ENCODE peak calls at places on chromosomes 2 and 18, in six cellular contexts. V, H, D, E, C and R are unnamed samples.

GRCh38 chr2:234500394-234501006 is 3.6 kb upstream of the ARL4C start:
- DNase-seq in V (peak; percentile 62), H (peak; percentile 26), D (no peak), E (no peak), C (peak; percentile 66), R (peak; percentile 45)

GRCh38 chr2:121195036-121195435 is 90.0 kb downstream of the TFCP2L1 start:
- DNase-seq in V (no peak), H (no peak), D (no peak), E (no peak), C (no peak), R (no peak)

GRCh38 chr2:85813978-85814801 is 60.4 kb downstream of the ATOH8 start:
- DNase-seq in V (peak; percentile 91), H (peak; percentile 95), D (peak; percentile 67), E (peak; percentile 80), C (peak; percentile 92), R (peak; percentile 96)

GRCh38 chr2:202101049-202101579 is 28.1 kb downstream of the KIAA2012 start:
- DNase-seq in V (peak; percentile 70), H (no peak), D (no peak), E (no peak), C (no peak), R (no peak)

GRCh38 chr2:216130346-216130951 is 21.3 kb downstream of the XRCC5 start:
- DNase-seq in V (no peak), H (no peak), D (no peak), E (no peak), C (no peak), R (no peak)

GRCh38 chr2:8633735-8634313 is 48.0 kb upstream of the ID2 start:
- DNase-seq in V (no peak), H (peak; percentile 34), D (no peak), E (no peak), C (no peak), R (no peak)

GRCh38 chr18:61551586-61551985 is 218.4 kb downstream of the CDH20 start:
- DNase-seq in V (peak; percentile 70), H (peak; percentile 41), D (peak; percentile 77), E (no peak), C (peak; percentile 20), R (no peak)

GRCh38 chr18:39191931-39192330 is 1626.3 kb upstream of the CELF4 start:
- DNase-seq in V (no peak), H (no peak), D (no peak), E (no peak), C (no peak), R (no peak)

GRCh38 chr2:161918692-161919091 is 155.3 kb downstream of the DPP4 start:
- DNase-seq in V (no peak), H (no peak), D (no peak), E (no peak), C (no peak), R (no peak)

GRCh38 chr2:142180820-142181533 is 50.2 kb upstream of the LRP1B start:
- DNase-seq in V (peak; percentile 88), H (peak; percentile 25), D (no peak), E (no peak), C (no peak), R (peak; percentile 74)

GRCh38 chr2:169965495-169965894 is 138.2 kb downstream of the UBR3 start:
- DNase-seq in V (no peak), H (no peak), D (no peak), E (no peak), C (no peak), R (no peak)

GRCh38 chr18:32661486-32662299 is 111.1 kb downstream of the KLHL14 start:
- DNase-seq in V (no peak), H (no peak), D (no peak), E (no peak), C (no peak), R (no peak)

GRCh38 chr2:11480859-11481258 is 14.9 kb upstream of the E2F6 start:
- DNase-seq in V (no peak), H (no peak), D (no peak), E (no peak), C (no peak), R (no peak)

GRCh38 chr2:11481789-11482472 is 16.0 kb upstream of the E2F6 start:
- DNase-seq in V (no peak), H (no peak), D (no peak), E (no peak), C (no peak), R (peak; percentile 46)

GRCh38 chr2:11482473-11483031 is 16.6 kb upstream of the E2F6 start:
- DNase-seq in V (peak; percentile 62), H (no peak), D (no peak), E (no peak), C (no peak), R (peak; percentile 94)

GRCh38 chr2:11481426-11481788 is 15.4 kb upstream of the E2F6 start:
- DNase-seq in V (no peak), H (no peak), D (no peak), E (no peak), C (no peak), R (no peak)

DNA sequence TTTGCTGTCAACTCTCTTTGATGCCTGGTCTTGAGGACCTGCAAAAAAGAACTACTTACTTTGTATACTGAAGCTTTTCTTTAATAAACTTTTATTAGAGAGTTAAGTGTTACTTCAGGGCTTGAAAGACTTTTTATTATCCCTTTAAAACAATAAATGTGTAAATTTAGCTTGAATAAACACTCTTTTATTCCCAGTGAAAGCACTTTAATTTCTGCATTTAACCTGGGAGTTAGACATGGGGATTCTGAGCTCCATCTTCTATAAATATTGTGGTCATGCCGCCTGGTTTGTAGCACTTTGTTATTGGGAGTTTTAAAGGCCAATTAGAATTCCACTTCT is 17.8 kb upstream of the E2F6 start:
- DNase-seq in V (no peak), H (no peak), D (no peak), E (no peak), C (no peak), R (no peak)
- TF ChIP-seq CTCF in V (no peak), H (no peak), D (no peak), E (no peak), C (no peak), R (no peak)

GRCh38 chr2:129885735-129886134 is 93.7 kb upstream of the RAB6C start:
- DNase-seq in V (peak; percentile 52), H (no peak), D (no peak), E (no peak), C (no peak), R (peak; percentile 45)
- TF ChIP-seq CTCF in V (peak; percentile 81), H (no peak), D (no peak), E (no peak), C (no peak), R (no peak)

GRCh38 chr2:172813314-172813888 is 77.8 kb downstream of the RAPGEF4 start:
- DNase-seq in V (no peak), H (peak; percentile 29), D (no peak), E (no peak), C (no peak), R (no peak)
- TF ChIP-seq CTCF in V (peak; percentile 20), H (peak; percentile 21), D (peak; percentile 54), E (no peak), C (no peak), R (no peak)

DNA sequence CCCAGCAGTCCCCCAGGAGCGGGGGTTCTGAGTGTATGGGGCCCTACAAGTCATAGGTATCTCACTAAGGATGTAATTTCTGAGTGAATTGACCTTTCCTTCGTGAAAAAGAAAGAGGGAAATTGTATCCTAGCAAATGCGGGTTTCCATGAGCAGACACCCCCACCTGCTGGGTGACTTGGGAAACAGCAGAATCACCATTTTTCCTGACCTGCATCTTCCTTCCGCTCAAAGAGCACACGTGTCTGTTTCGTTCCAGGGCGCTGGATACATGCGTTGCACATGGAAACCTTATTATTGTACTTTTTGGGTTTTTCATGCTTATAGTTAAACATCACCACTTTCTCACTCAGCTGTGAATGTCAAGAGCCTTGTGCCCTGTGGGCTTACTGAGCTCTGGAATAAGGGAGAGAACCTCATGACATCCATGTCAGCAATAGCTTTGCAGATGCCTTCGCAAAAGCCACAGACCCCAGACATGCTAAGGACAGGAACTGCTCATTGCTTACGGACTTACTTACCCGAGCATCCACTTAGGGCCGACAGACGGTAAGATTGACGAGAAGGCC is 132.8 kb downstream of the TPO start:
- DNase-seq in V (peak; percentile 61), H (peak; percentile 63), D (peak; percentile 24), E (no peak), C (peak; percentile 33), R (peak; percentile 76)
- TF ChIP-seq CTCF in V (peak; percentile 93), H (peak; percentile 75), D (peak; percentile 90), E (peak; percentile 88), C (peak; percentile 79), R (peak; percentile 74)

GRCh38 chr2:70091364-70091763 is 4.1 kb downstream of the PCBP1 start:
- DNase-seq in V (no peak), H (no peak), D (no peak), E (no peak), C (no peak), R (no peak)

GRCh38 chr2:70095833-70096670 is 8.8 kb downstream of the PCBP1 start:
- DNase-seq in V (no peak), H (no peak), D (no peak), E (no peak), C (no peak), R (no peak)

GRCh38 chr2:70094978-70095832 is 7.9 kb downstream of the PCBP1 start:
- DNase-seq in V (no peak), H (peak; percentile 76), D (no peak), E (no peak), C (peak; percentile 58), R (no peak)

GRCh38 chr2:70091816-70092215 is 4.5 kb downstream of the PCBP1 start:
- DNase-seq in V (no peak), H (no peak), D (no peak), E (no peak), C (no peak), R (no peak)

DNA sequence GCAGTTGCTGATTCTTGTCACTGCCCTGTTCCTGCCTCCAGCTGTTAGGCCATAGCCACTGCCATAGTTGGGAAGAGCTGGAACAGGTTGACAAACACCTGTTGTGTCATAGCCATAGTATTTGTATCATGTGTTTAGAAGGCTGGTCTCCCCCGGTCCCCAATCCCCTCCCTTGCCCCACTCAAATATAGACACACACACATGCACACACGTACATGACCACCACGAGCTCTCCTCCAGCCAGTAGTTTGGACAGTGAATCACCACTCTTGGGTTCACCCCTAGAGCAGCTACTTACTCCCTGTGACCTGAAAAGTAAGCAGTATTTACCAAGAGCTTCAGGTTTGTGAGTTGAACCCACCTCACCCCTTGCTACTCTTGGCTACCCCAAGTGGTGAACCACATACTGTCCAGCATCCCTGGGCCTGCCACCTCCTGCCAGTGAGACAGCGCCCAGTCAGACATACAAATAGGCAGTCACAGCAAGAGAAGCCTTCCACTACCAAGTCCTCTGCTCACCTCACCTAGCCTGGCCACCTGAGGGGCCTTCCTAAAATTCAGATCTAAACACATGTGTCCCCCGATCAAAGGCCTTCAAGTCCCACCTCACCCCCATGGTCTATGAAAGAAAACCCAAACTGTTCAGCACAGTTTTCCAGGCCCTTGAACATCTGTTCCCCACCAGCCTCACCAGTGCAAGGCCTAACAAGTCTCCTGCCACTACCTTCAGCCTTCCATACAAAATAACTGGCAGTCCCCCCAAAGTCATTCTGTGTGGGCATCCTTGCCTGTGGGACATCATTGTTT is 7.1 kb downstream of the PCBP1 start:
- DNase-seq in V (no peak), H (no peak), D (no peak), E (no peak), C (no peak), R (no peak)
- TF ChIP-seq CTCF in V (no peak), H (no peak), D (no peak), E (no peak), C (no peak), R (no peak)

DNA sequence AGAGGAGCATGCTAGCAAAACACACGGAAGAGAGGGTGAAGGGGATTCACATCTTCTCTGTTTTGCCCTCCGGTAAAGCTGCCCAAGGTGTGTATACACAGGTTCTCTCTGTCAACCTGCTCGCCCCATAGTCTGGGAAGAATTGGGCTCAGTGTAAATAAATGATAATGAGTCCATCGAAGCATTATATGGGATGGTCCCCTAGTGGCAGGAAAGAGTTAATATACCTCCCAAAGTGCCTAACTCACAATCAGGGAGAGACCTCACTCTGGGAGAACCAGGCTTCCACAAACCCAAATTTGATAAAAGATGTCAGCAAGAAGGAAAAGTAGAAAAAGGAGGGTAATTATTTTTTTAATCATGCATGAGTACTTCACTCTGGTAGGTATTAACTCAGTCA is 262.2 kb upstream of the ZNF521 start:
- DNase-seq in V (no peak), H (no peak), D (no peak), E (no peak), C (no peak), R (no peak)
- TF ChIP-seq CTCF in V (no peak), H (no peak), D (no peak), E (no peak), C (no peak), R (no peak)